ENCODE peak calls at places on chromosomes 3 and 15, in eight cellular contexts. A is left lung, P is A549, Z is Panc1, S is small intestine, D is HepG2, O is neuronal stem cell, Y is lung. G is an unnamed sample.
A peak's percentile ranks its signal among the peaks of the same experiment; 100 is the strongest.

GRCh38 chr3:175336406-175337133 is 477.4 kb downstream of the NAALADL2 start:
- DNase-seq in A (no peak), S (peak; percentile 73), D (no peak), O (no peak), Z (no peak), Y (no peak), P (no peak), G (no peak)

GRCh38 chr15:59291214-59291551 is 81.5 kb downstream of the MYO1E start:
- DNase-seq in O (no peak), A (no peak), S (peak; percentile 56), Y (no peak), Z (no peak), D (no peak), P (no peak), G (no peak)

GRCh38 chr15:99407716-99408115 is 156.4 kb downstream of the LRRC28 start:
- DNase-seq in Y (no peak), D (no peak), S (no peak), A (no peak), O (no peak), Z (no peak), P (no peak), G (no peak)

GRCh38 chr15:76903251-76903681 is 1.9 kb downstream of the SCAPER start:
- DNase-seq in Y (no peak), S (no peak), A (no peak), P (peak; percentile 66), Z (peak; percentile 33), D (peak; percentile 27), O (no peak), G (no peak)

GRCh38 chr3:196238612-196239190 is 22.4 kb downstream of the SLC51A start:
- DNase-seq in A (no peak), S (no peak), O (no peak), Y (no peak), D (no peak), P (no peak), Z (no peak), G (no peak)

GRCh38 chr15:31389576-31389975 is 62.9 kb downstream of the KLF13 start:
- DNase-seq in P (no peak), O (no peak), A (no peak), Y (peak; percentile 26), S (no peak), D (no peak), Z (no peak), G (no peak)

GRCh38 chr15:32106401-32107381 is 76.4 kb downstream of the CHRNA7 start:
- DNase-seq in D (no peak), O (no peak), P (no peak), S (no peak), A (no peak), Y (no peak), Z (no peak), G (no peak)

GRCh38 chr3:63228677-63229076 is 49.4 kb upstream of the SYNPR start:
- DNase-seq in Y (no peak), S (peak; percentile 37), Z (peak; percentile 4), O (peak; percentile 14), P (peak; percentile 19), D (peak; percentile 16), A (no peak), G (no peak)

GRCh38 chr3:173785004-173785403 is 387.5 kb downstream of the NLGN1 start:
- DNase-seq in Z (no peak), Y (no peak), A (no peak), S (no peak), O (no peak), D (no peak), P (no peak), G (no peak)

GRCh38 chr15:63372018-63372705 is 9.5 kb downstream of the CA12 start:
- DNase-seq in P (peak; percentile 95), A (peak; percentile 59), Z (no peak), S (no peak), D (no peak), O (no peak), Y (no peak), G (no peak)

GRCh38 chr3:37899101-37899707 is 37.5 kb downstream of the CTDSPL start:
- DNase-seq in Y (no peak), P (no peak), D (no peak), S (no peak), O (no peak), A (no peak), Z (no peak), G (no peak)

GRCh38 chr3:159536876-159537275 is 451.8 kb upstream of the IL12A start:
- DNase-seq in A (no peak), D (no peak), O (no peak), Y (no peak), P (no peak), Z (no peak), S (no peak), G (no peak)

GRCh38 chr15:45667002-45667401 is 32.2 kb downstream of the SQOR start:
- DNase-seq in P (no peak), A (no peak), Y (no peak), O (no peak), S (no peak), Z (no peak), D (no peak), G (no peak)

GRCh38 chr3:149424921-149425320 is 47.5 kb upstream of the TM4SF1 start:
- DNase-seq in Z (no peak), P (no peak), D (no peak), A (no peak), Y (no peak), S (no peak), O (no peak), G (no peak)

GRCh38 chr3:117887031-117887430 is 1147.6 kb downstream of the IGSF11 start:
- DNase-seq in Z (no peak), D (no peak), O (no peak), A (no peak), Y (no peak), P (no peak), S (no peak), G (no peak)

GRCh38 chr3:189237516-189237915 is 65.7 kb downstream of the TPRG1 start:
- DNase-seq in S (no peak), A (no peak), Y (no peak), Z (no peak), P (no peak), D (no peak), O (no peak), G (no peak)

GRCh38 chr15:63340353-63340752 is 41.3 kb downstream of the CA12 start:
- DNase-seq in Z (no peak), A (no peak), Y (no peak), O (no peak), D (no peak), S (no peak), P (no peak), G (no peak)

GRCh38 chr3:59790241-59790640 is 740.4 kb upstream of the CFAP20DC start:
- DNase-seq in Z (no peak), P (no peak), A (no peak), O (no peak), S (no peak), Y (no peak), D (no peak), G (no peak)

GRCh38 chr15:78112551-78112950 is 18.7 kb downstream of the CIB2 start:
- DNase-seq in S (no peak), O (no peak), A (no peak), D (no peak), P (no peak), Y (no peak), Z (no peak), G (no peak)

GRCh38 chr15:92899910-92900711 is at the start of gene CHD2:
- DNase-seq in Z (peak; percentile 80), D (peak; percentile 91), P (peak; percentile 96), O (peak; percentile 80), S (peak; percentile 87), A (peak; percentile 75), Y (no peak), G (peak; percentile 57)

GRCh38 chr15:101225658-101226057 is 26.2 kb downstream of the CHSY1 start:
- DNase-seq in S (no peak), Y (no peak), A (no peak), P (no peak), O (no peak), D (no peak), Z (no peak), G (no peak)

GRCh38 chr15:101232677-101233076 is 19.2 kb downstream of the CHSY1 start:
- DNase-seq in P (no peak), A (no peak), Z (no peak), S (no peak), Y (no peak), O (no peak), D (no peak), G (no peak)

GRCh38 chr15:101233651-101234281 is 18.1 kb downstream of the CHSY1 start:
- DNase-seq in D (no peak), S (no peak), O (no peak), P (no peak), Z (no peak), A (no peak), Y (no peak), G (no peak)

GRCh38 chr15:101228313-101228712 is 23.5 kb downstream of the CHSY1 start:
- DNase-seq in Y (no peak), O (no peak), P (no peak), Z (no peak), D (no peak), S (no peak), A (no peak), G (no peak)
- H3K9me3 ChIP-seq in Y (no peaks in the 10 kb centered on the region), O (peaks cover 2% of the 10 kb centered on the region), P (peaks cover 3% of the 10 kb centered on the region), Z (no peaks in the 10 kb centered on the region), D (no peaks in the 10 kb centered on the region), S (no peaks in the 10 kb centered on the region), A (peaks cover 10% of the 10 kb centered on the region), G (peaks cover 3% of the 10 kb centered on the region)

DNA sequence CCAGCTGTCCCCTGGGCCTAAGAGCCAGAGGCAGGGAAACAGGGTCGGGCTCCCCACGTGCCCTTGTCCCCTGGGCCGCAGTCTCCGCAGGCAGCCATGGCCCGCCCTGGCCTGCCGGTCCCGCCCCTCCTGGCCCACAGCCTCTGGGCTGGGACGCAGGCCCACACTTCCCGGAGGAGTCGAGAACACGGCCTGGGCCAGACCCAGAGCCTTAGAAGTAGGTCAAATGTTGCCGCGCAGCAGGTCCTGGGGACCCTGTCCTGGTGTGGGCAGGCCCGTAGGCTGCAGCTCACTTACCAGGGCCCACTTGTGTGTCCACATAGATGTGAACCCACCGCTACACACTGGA is 4.3 kb upstream of the MYL3 start:
- DNase-seq in O (no peak), A (peak; percentile 72), Z (no peak), D (no peak), P (no peak), S (peak; percentile 5), Y (peak; percentile 69), G (no peak)
- H3K27ac ChIP-seq in O (no peak overlapping the region), A (peak overlapping the region; percentile 41), Z (no peak overlapping the region), D (no peak overlapping the region), P (no peak overlapping the region), S (no peak overlapping the region), Y (peak overlapping the region; percentile 27), G (no peak overlapping the region)

DNA sequence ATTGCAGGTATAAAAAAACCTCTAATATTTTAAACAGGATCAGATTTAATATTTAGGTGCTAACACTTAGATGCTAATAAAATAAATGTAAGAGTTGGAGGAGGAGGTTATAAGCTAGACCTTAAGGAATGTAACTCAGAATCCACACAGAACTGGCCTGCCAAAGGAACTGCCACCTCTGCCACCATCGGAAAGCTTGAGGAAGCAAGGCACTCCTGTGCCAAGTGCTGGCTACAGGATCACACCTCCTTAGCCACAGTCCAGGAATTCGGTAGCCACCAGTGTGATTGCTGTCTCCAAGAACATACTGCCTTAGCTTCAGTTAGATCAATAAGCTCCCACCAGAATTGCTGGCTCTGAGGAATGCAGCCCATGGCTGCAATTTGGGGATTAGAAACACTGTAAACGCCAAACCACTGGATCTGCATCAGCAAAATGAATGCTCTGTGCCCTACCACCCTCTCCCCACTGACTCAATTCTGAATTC is 58.0 kb downstream of the FRMD5 start:
- DNase-seq in Z (no peak), O (no peak), A (no peak), P (no peak), S (no peak), Y (no peak), D (no peak), G (no peak)
- H3K4me3 ChIP-seq in Z (no peak overlapping the region), O (no peak overlapping the region), A (no peak overlapping the region), P (no peak overlapping the region), S (no peak overlapping the region), Y (no peak overlapping the region), D (no peak overlapping the region), G (no peak overlapping the region)

GRCh38 chr3:71194785-71195184 is 388.7 kb downstream of the FOXP1 start:
- DNase-seq in S (no peak), P (no peak), O (no peak), A (no peak), D (no peak), Z (no peak), Y (no peak), G (no peak)
- H3K9me3 ChIP-seq in S (no peaks in the 10 kb centered on the region), P (no peaks in the 10 kb centered on the region), O (no peaks in the 10 kb centered on the region), A (no peaks in the 10 kb centered on the region), D (no peaks in the 10 kb centered on the region), Z (no peaks in the 10 kb centered on the region), Y (no peaks in the 10 kb centered on the region), G (no peaks in the 10 kb centered on the region)

G was measured in CD8-positive, alpha-beta T cell.